ENCODE peak calls at places on chromosomes 12 and 14, in nine cellular contexts. One of them, this sample, is unnamed.
A peak's percentile ranks its signal among the peaks of the same experiment; 100 is the strongest.

GRCh38 chr14:65750906-65751305 is 338.4 kb downstream of the FUT8 start:
- DNase-seq in Peyer's patch: no peak
- DNase-seq in A549: no peak
- DNase-seq in AG04450: no peak
- DNase-seq in cardiac fibroblast: no peak
- DNase-seq in mesenchymal stem cell: no peak
- DNase-seq in adrenal gland: no peak
- DNase-seq in left ventricle myocardium inferior: no peak
- DNase-seq in upper lobe of right lung: no peak
- DNase-seq in this sample: no peak

GRCh38 chr12:105876426-105876927 is 262.3 kb downstream of the NUAK1 start:
- DNase-seq in left ventricle myocardium inferior: no peak
- DNase-seq in cardiac fibroblast: no peak
- DNase-seq in mesenchymal stem cell: no peak
- DNase-seq in adrenal gland: no peak
- DNase-seq in AG04450: no peak
- DNase-seq in Peyer's patch: no peak
- DNase-seq in upper lobe of right lung: no peak
- DNase-seq in A549: no peak
- DNase-seq in this sample: no peak

GRCh38 chr12:76495556-76495955 is 64.0 kb downstream of the OSBPL8 start:
- DNase-seq in A549: no peak
- DNase-seq in mesenchymal stem cell: no peak
- DNase-seq in Peyer's patch: no peak
- DNase-seq in cardiac fibroblast: no peak
- DNase-seq in adrenal gland: no peak
- DNase-seq in left ventricle myocardium inferior: no peak
- DNase-seq in upper lobe of right lung: no peak
- DNase-seq in AG04450: no peak
- DNase-seq in this sample: no peak

GRCh38 chr14:67738740-67739504 is 37.2 kb downstream of the RDH12 start:
- DNase-seq in upper lobe of right lung: no peak
- DNase-seq in AG04450: peak; percentile 49
- DNase-seq in mesenchymal stem cell: peak; percentile 91
- DNase-seq in Peyer's patch: peak; percentile 58
- DNase-seq in adrenal gland: peak; percentile 88
- DNase-seq in cardiac fibroblast: peak; percentile 97
- DNase-seq in A549: peak; percentile 88
- DNase-seq in left ventricle myocardium inferior: peak; percentile 55
- DNase-seq in this sample: no peak

GRCh38 chr12:89162704-89163261 is 189.5 kb downstream of the DUSP6 start:
- DNase-seq in adrenal gland: peak; percentile 51
- DNase-seq in left ventricle myocardium inferior: peak; percentile 31
- DNase-seq in AG04450: peak; percentile 94
- DNase-seq in cardiac fibroblast: peak; percentile 97
- DNase-seq in A549: peak; percentile 31
- DNase-seq in mesenchymal stem cell: peak; percentile 97
- DNase-seq in Peyer's patch: no peak
- DNase-seq in upper lobe of right lung: peak; percentile 69
- DNase-seq in this sample: no peak

GRCh38 chr14:68794856-68795601 is 2.2 kb upstream of the ZFP36L1 start:
- DNase-seq in adrenal gland: peak; percentile 66
- DNase-seq in upper lobe of right lung: peak; percentile 72
- DNase-seq in Peyer's patch: peak; percentile 64
- DNase-seq in mesenchymal stem cell: peak; percentile 95
- DNase-seq in left ventricle myocardium inferior: no peak
- DNase-seq in cardiac fibroblast: peak; percentile 91
- DNase-seq in AG04450: peak; percentile 87
- DNase-seq in A549: no peak
- DNase-seq in this sample: no peak

GRCh38 chr14:75825147-75825592 is 156.6 kb downstream of the TGFB3 start:
- DNase-seq in AG04450: no peak
- DNase-seq in upper lobe of right lung: no peak
- DNase-seq in Peyer's patch: no peak
- DNase-seq in adrenal gland: no peak
- DNase-seq in left ventricle myocardium inferior: no peak
- DNase-seq in A549: no peak
- DNase-seq in cardiac fibroblast: peak; percentile 77
- DNase-seq in mesenchymal stem cell: peak; percentile 80
- DNase-seq in this sample: no peak

GRCh38 chr14:81435578-81436295 is 35.6 kb upstream of the STON2 start:
- DNase-seq in cardiac fibroblast: peak; percentile 20
- DNase-seq in adrenal gland: peak; percentile 27
- DNase-seq in AG04450: no peak
- DNase-seq in A549: peak; percentile 51
- DNase-seq in left ventricle myocardium inferior: peak; percentile 54
- DNase-seq in Peyer's patch: peak; percentile 64
- DNase-seq in upper lobe of right lung: peak; percentile 75
- DNase-seq in mesenchymal stem cell: peak; percentile 42
- DNase-seq in this sample: peak; percentile 48

GRCh38 chr12:69066420-69067373 is 133.7 kb upstream of the CPM start:
- DNase-seq in upper lobe of right lung: no peak
- DNase-seq in A549: no peak
- DNase-seq in left ventricle myocardium inferior: no peak
- DNase-seq in cardiac fibroblast: no peak
- DNase-seq in Peyer's patch: no peak
- DNase-seq in AG04450: no peak
- DNase-seq in mesenchymal stem cell: no peak
- DNase-seq in adrenal gland: no peak
- DNase-seq in this sample: no peak

GRCh38 chr14:61127099-61127498 is 146.1 kb downstream of the SLC38A6 start:
- DNase-seq in upper lobe of right lung: no peak
- DNase-seq in adrenal gland: no peak
- DNase-seq in left ventricle myocardium inferior: no peak
- DNase-seq in AG04450: no peak
- DNase-seq in A549: no peak
- DNase-seq in mesenchymal stem cell: no peak
- DNase-seq in Peyer's patch: no peak
- DNase-seq in cardiac fibroblast: no peak
- DNase-seq in this sample: no peak

GRCh38 chr14:22650960-22651521 is 6.9 kb upstream of the OR6J1 start:
- DNase-seq in AG04450: no peak
- DNase-seq in mesenchymal stem cell: peak; percentile 24
- DNase-seq in upper lobe of right lung: no peak
- DNase-seq in adrenal gland: no peak
- DNase-seq in left ventricle myocardium inferior: no peak
- DNase-seq in Peyer's patch: no peak
- DNase-seq in cardiac fibroblast: no peak
- DNase-seq in A549: no peak
- DNase-seq in this sample: no peak

GRCh38 chr12:27355486-27355885 is 22.9 kb downstream of the BMAL2 start:
- DNase-seq in AG04450: no peak
- DNase-seq in A549: no peak
- DNase-seq in left ventricle myocardium inferior: no peak
- DNase-seq in adrenal gland: peak; percentile 25
- DNase-seq in cardiac fibroblast: no peak
- DNase-seq in mesenchymal stem cell: no peak
- DNase-seq in upper lobe of right lung: no peak
- DNase-seq in Peyer's patch: no peak
- DNase-seq in this sample: no peak

GRCh38 chr14:103209054-103209453 is 85.8 kb downstream of the TNFAIP2 start:
- DNase-seq in AG04450: no peak
- DNase-seq in upper lobe of right lung: no peak
- DNase-seq in mesenchymal stem cell: no peak
- DNase-seq in left ventricle myocardium inferior: no peak
- DNase-seq in cardiac fibroblast: no peak
- DNase-seq in A549: no peak
- DNase-seq in Peyer's patch: no peak
- DNase-seq in adrenal gland: no peak
- DNase-seq in this sample: no peak
- H3K4me3 ChIP-seq in AG04450: no peak overlapping the region
- H3K4me3 ChIP-seq in upper lobe of right lung: peak overlapping the region; percentile 49
- H3K4me3 ChIP-seq in mesenchymal stem cell: no peak overlapping the region
- H3K4me3 ChIP-seq in left ventricle myocardium inferior: peak overlapping the region; percentile 70
- H3K4me3 ChIP-seq in cardiac fibroblast: no peak overlapping the region
- H3K4me3 ChIP-seq in A549: no peak overlapping the region
- H3K4me3 ChIP-seq in Peyer's patch: peak overlapping the region; percentile 51
- H3K4me3 ChIP-seq in adrenal gland: no peak overlapping the region
- H3K4me3 ChIP-seq in this sample: no peak overlapping the region

DNA sequence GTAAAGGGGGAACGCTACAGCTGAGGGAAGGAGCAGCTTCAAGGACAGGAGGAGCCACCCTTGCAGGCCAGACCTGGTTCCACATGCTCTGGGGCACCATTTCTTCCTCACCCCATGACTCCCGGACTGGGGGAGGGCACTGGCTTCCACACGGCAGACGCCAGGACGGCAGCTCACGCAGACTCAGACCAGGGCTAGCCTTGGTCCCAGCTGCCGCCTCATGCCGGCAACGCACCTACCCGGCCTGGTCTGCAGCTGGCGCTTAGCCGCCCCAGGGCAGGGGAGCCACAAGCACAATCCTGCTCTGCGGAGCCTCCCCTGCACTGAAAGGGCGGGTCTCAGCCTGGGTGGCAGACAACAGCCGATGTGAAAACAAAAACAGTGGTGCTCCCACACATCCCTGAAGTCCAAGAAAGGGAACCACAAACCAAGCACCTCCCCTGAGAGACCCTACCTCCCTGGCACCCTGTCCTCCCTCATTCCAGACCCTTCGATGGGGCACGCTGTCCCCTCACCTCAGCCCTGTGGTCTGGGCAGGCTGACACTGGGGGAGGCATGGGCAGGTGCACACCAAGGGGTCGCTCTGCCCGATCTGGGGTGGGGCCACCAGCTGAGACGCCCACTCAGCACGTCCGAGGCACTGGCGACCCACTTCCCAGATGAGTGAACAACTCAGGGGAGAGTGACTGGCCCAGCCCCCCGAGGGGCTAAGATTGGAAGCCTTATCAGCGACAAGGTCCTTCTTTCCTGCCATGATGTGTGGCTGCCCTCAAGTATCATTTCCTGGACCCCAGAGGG is 65.0 kb downstream of the CHGA start:
- DNase-seq in AG04450: no peak
- DNase-seq in A549: no peak
- DNase-seq in mesenchymal stem cell: no peak
- DNase-seq in adrenal gland: no peak
- DNase-seq in Peyer's patch: no peak
- DNase-seq in left ventricle myocardium inferior: no peak
- DNase-seq in cardiac fibroblast: no peak
- DNase-seq in upper lobe of right lung: no peak
- DNase-seq in this sample: peak; percentile 68
- H3K4me3 ChIP-seq in AG04450: no peak overlapping the region
- H3K4me3 ChIP-seq in A549: no peak overlapping the region
- H3K4me3 ChIP-seq in mesenchymal stem cell: no peak overlapping the region
- H3K4me3 ChIP-seq in adrenal gland: no peak overlapping the region
- H3K4me3 ChIP-seq in Peyer's patch: no peak overlapping the region
- H3K4me3 ChIP-seq in left ventricle myocardium inferior: no peak overlapping the region
- H3K4me3 ChIP-seq in cardiac fibroblast: no peak overlapping the region
- H3K4me3 ChIP-seq in upper lobe of right lung: no peak overlapping the region
- H3K4me3 ChIP-seq in this sample: no peak overlapping the region

GRCh38 chr14:51651388-51652167 is at the start of gene FRMD6:
- DNase-seq in adrenal gland: peak; percentile 87
- DNase-seq in upper lobe of right lung: peak; percentile 92
- DNase-seq in A549: peak; percentile 69
- DNase-seq in cardiac fibroblast: peak; percentile 92
- DNase-seq in left ventricle myocardium inferior: peak; percentile 90
- DNase-seq in AG04450: peak; percentile 70
- DNase-seq in Peyer's patch: peak; percentile 88
- DNase-seq in mesenchymal stem cell: peak; percentile 90
- DNase-seq in this sample: peak; percentile 79

GRCh38 chr14:51653096-51653814 is 1.5 kb downstream of the FRMD6 start:
- DNase-seq in Peyer's patch: no peak
- DNase-seq in AG04450: no peak
- DNase-seq in A549: peak; percentile 29
- DNase-seq in left ventricle myocardium inferior: no peak
- DNase-seq in upper lobe of right lung: no peak
- DNase-seq in adrenal gland: no peak
- DNase-seq in cardiac fibroblast: peak; percentile 91
- DNase-seq in mesenchymal stem cell: peak; percentile 87
- DNase-seq in this sample: no peak

GRCh38 chr14:51653855-51654548 is 2.3 kb downstream of the FRMD6 start:
- DNase-seq in Peyer's patch: no peak
- DNase-seq in cardiac fibroblast: no peak
- DNase-seq in adrenal gland: no peak
- DNase-seq in AG04450: no peak
- DNase-seq in mesenchymal stem cell: no peak
- DNase-seq in left ventricle myocardium inferior: no peak
- DNase-seq in upper lobe of right lung: no peak
- DNase-seq in A549: no peak
- DNase-seq in this sample: no peak

GRCh38 chr14:51652168-51653095 is 722 bp downstream of the FRMD6 start:
- DNase-seq in mesenchymal stem cell: no peak
- DNase-seq in A549: peak; percentile 37
- DNase-seq in Peyer's patch: no peak
- DNase-seq in left ventricle myocardium inferior: peak; percentile 36
- DNase-seq in AG04450: no peak
- DNase-seq in adrenal gland: peak; percentile 55
- DNase-seq in cardiac fibroblast: no peak
- DNase-seq in upper lobe of right lung: no peak
- DNase-seq in this sample: peak; percentile 45

DNA sequence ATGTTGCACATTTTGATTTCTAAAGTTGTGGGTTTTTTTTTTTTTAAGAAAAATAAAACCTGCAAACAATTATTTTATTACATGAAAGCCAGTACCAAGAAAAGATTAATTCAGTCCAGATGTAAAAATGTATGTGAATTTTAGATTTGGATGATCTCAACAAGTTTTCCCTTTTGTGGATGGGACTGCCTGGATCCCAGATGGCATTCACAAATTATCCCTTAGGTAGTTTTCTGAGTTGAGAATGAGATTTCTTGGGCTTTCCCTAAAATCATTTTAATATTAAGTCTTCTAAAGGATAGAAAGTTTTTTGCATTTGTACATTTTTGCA is 2.8 kb downstream of the FRMD6 start:
- DNase-seq in A549: no peak
- DNase-seq in Peyer's patch: no peak
- DNase-seq in cardiac fibroblast: no peak
- DNase-seq in left ventricle myocardium inferior: no peak
- DNase-seq in upper lobe of right lung: no peak
- DNase-seq in AG04450: no peak
- DNase-seq in mesenchymal stem cell: no peak
- DNase-seq in adrenal gland: no peak
- DNase-seq in this sample: no peak
- H3K4me3 ChIP-seq in A549: no peak overlapping the region
- H3K4me3 ChIP-seq in Peyer's patch: no peak overlapping the region
- H3K4me3 ChIP-seq in cardiac fibroblast: peak overlapping the region; percentile 74
- H3K4me3 ChIP-seq in left ventricle myocardium inferior: peak overlapping the region; percentile 95
- H3K4me3 ChIP-seq in upper lobe of right lung: no peak overlapping the region
- H3K4me3 ChIP-seq in AG04450: peak overlapping the region; percentile 96
- H3K4me3 ChIP-seq in mesenchymal stem cell: no peak overlapping the region
- H3K4me3 ChIP-seq in adrenal gland: no peak overlapping the region
- H3K4me3 ChIP-seq in this sample: no peak overlapping the region

GRCh38 chr12:102484017-102484731 is 3.8 kb upstream of the IGF1 start:
- DNase-seq in mesenchymal stem cell: peak; percentile 51
- DNase-seq in Peyer's patch: no peak
- DNase-seq in A549: peak; percentile 55
- DNase-seq in cardiac fibroblast: peak; percentile 72
- DNase-seq in upper lobe of right lung: no peak
- DNase-seq in AG04450: no peak
- DNase-seq in adrenal gland: peak; percentile 48
- DNase-seq in left ventricle myocardium inferior: peak; percentile 38
- DNase-seq in this sample: peak; percentile 32
- H3K4me3 ChIP-seq in mesenchymal stem cell: no peak overlapping the region
- H3K4me3 ChIP-seq in Peyer's patch: peak overlapping the region; percentile 29
- H3K4me3 ChIP-seq in A549: no peak overlapping the region
- H3K4me3 ChIP-seq in cardiac fibroblast: peak overlapping the region; percentile 2
- H3K4me3 ChIP-seq in upper lobe of right lung: peak overlapping the region; percentile 35
- H3K4me3 ChIP-seq in AG04450: no peak overlapping the region
- H3K4me3 ChIP-seq in adrenal gland: peak overlapping the region; percentile 49
- H3K4me3 ChIP-seq in left ventricle myocardium inferior: peak overlapping the region; percentile 43
- H3K4me3 ChIP-seq in this sample: no peak overlapping the region

This sample was measured in pancreas.